ENCODE peak calls at places on chromosome 13, in six cellular contexts. One of them, this sample, is unnamed.

GRCh38 chr13:28100149-28101121 is at the start of gene FLT3:
- DNase-seq in neural progenitor cell: peak
- DNase-seq in epithelial cell of esophagus: peak
- DNase-seq in ELR: peak
- DNase-seq in activated CD4-positive, CD25-positive, alpha-beta regulatory T cell: no peak
- DNase-seq in tibial nerve: no peak
- DNase-seq in this sample: peak

GRCh38 chr13:111031531-111031961 is 83.6 kb upstream of the ARHGEF7 start:
- DNase-seq in neural progenitor cell: no peak
- DNase-seq in epithelial cell of esophagus: no peak
- DNase-seq in ELR: peak
- DNase-seq in activated CD4-positive, CD25-positive, alpha-beta regulatory T cell: no peak
- DNase-seq in tibial nerve: no peak
- DNase-seq in this sample: no peak

GRCh38 chr13:29448124-29448685 is 147.3 kb downstream of the SLC7A1 start:
- DNase-seq in neural progenitor cell: no peak
- DNase-seq in epithelial cell of esophagus: no peak
- DNase-seq in ELR: no peak
- DNase-seq in activated CD4-positive, CD25-positive, alpha-beta regulatory T cell: no peak
- DNase-seq in tibial nerve: no peak
- DNase-seq in this sample: no peak

GRCh38 chr13:94679614-94680013 is 32.7 kb downstream of the SOX21 start:
- DNase-seq in neural progenitor cell: no peak
- DNase-seq in epithelial cell of esophagus: peak
- DNase-seq in ELR: no peak
- DNase-seq in activated CD4-positive, CD25-positive, alpha-beta regulatory T cell: no peak
- DNase-seq in tibial nerve: no peak
- DNase-seq in this sample: no peak

GRCh38 chr13:98386632-98387031 is 190.3 kb downstream of the STK24 start:
- DNase-seq in neural progenitor cell: no peak
- DNase-seq in epithelial cell of esophagus: peak
- DNase-seq in ELR: no peak
- DNase-seq in activated CD4-positive, CD25-positive, alpha-beta regulatory T cell: no peak
- DNase-seq in tibial nerve: no peak
- DNase-seq in this sample: no peak

GRCh38 chr13:100658363-100658762 is 16.2 kb downstream of the TMTC4 start:
- DNase-seq in neural progenitor cell: no peak
- DNase-seq in epithelial cell of esophagus: no peak
- DNase-seq in ELR: no peak
- DNase-seq in activated CD4-positive, CD25-positive, alpha-beta regulatory T cell: no peak
- DNase-seq in tibial nerve: no peak
- DNase-seq in this sample: no peak

GRCh38 chr13:20002766-20003165 is 44.2 kb downstream of the ZMYM2 start:
- DNase-seq in neural progenitor cell: no peak
- DNase-seq in epithelial cell of esophagus: no peak
- DNase-seq in ELR: no peak
- DNase-seq in activated CD4-positive, CD25-positive, alpha-beta regulatory T cell: no peak
- DNase-seq in tibial nerve: no peak
- DNase-seq in this sample: no peak

GRCh38 chr13:44734204-44734707 is 158.1 kb upstream of the TSC22D1 start:
- DNase-seq in neural progenitor cell: no peak
- DNase-seq in epithelial cell of esophagus: peak
- DNase-seq in ELR: peak
- DNase-seq in activated CD4-positive, CD25-positive, alpha-beta regulatory T cell: no peak
- DNase-seq in tibial nerve: no peak
- DNase-seq in this sample: no peak

GRCh38 chr13:23372264-23372905 is 61.1 kb downstream of the SACS start:
- DNase-seq in neural progenitor cell: no peak
- DNase-seq in epithelial cell of esophagus: no peak
- DNase-seq in ELR: peak
- DNase-seq in activated CD4-positive, CD25-positive, alpha-beta regulatory T cell: no peak
- DNase-seq in tibial nerve: no peak
- DNase-seq in this sample: no peak

GRCh38 chr13:22082437-22083100 is 411.7 kb downstream of the FGF9 start:
- DNase-seq in neural progenitor cell: no peak
- DNase-seq in epithelial cell of esophagus: no peak
- DNase-seq in ELR: no peak
- DNase-seq in activated CD4-positive, CD25-positive, alpha-beta regulatory T cell: no peak
- DNase-seq in tibial nerve: no peak
- DNase-seq in this sample: no peak

GRCh38 chr13:30690282-30691188 is 44.8 kb upstream of the ALOX5AP start:
- DNase-seq in neural progenitor cell: no peak
- DNase-seq in epithelial cell of esophagus: peak
- DNase-seq in ELR: peak
- DNase-seq in activated CD4-positive, CD25-positive, alpha-beta regulatory T cell: no peak
- DNase-seq in tibial nerve: peak
- DNase-seq in this sample: no peak

GRCh38 chr13:66534561-66534960 is 695.6 kb downstream of the PCDH9 start:
- DNase-seq in neural progenitor cell: no peak
- DNase-seq in epithelial cell of esophagus: no peak
- DNase-seq in ELR: peak
- DNase-seq in activated CD4-positive, CD25-positive, alpha-beta regulatory T cell: no peak
- DNase-seq in tibial nerve: no peak
- DNase-seq in this sample: no peak

GRCh38 chr13:35164324-35164932 is 222.4 kb downstream of the NBEA start:
- DNase-seq in neural progenitor cell: peak
- DNase-seq in epithelial cell of esophagus: peak
- DNase-seq in ELR: peak
- DNase-seq in activated CD4-positive, CD25-positive, alpha-beta regulatory T cell: no peak
- DNase-seq in tibial nerve: no peak
- DNase-seq in this sample: no peak

GRCh38 chr13:39767791-39768564 is 112.5 kb downstream of the COG6 start:
- DNase-seq in neural progenitor cell: peak
- DNase-seq in epithelial cell of esophagus: peak
- DNase-seq in ELR: no peak
- DNase-seq in activated CD4-positive, CD25-positive, alpha-beta regulatory T cell: no peak
- DNase-seq in tibial nerve: no peak
- DNase-seq in this sample: no peak

GRCh38 chr13:24038846-24039330 is 121.6 kb upstream of the SPATA13 start:
- DNase-seq in neural progenitor cell: no peak
- DNase-seq in epithelial cell of esophagus: peak
- DNase-seq in ELR: peak
- DNase-seq in activated CD4-positive, CD25-positive, alpha-beta regulatory T cell: no peak
- DNase-seq in tibial nerve: no peak
- DNase-seq in this sample: no peak

GRCh38 chr13:30334663-30335386 is 27.5 kb upstream of the KATNAL1 start:
- DNase-seq in neural progenitor cell: peak
- DNase-seq in epithelial cell of esophagus: peak
- DNase-seq in ELR: peak
- DNase-seq in activated CD4-positive, CD25-positive, alpha-beta regulatory T cell: no peak
- DNase-seq in tibial nerve: no peak
- DNase-seq in this sample: peak

GRCh38 chr13:30808600-30808999 is 73.3 kb downstream of the ALOX5AP start:
- DNase-seq in neural progenitor cell: no peak
- DNase-seq in epithelial cell of esophagus: peak
- DNase-seq in ELR: peak
- DNase-seq in activated CD4-positive, CD25-positive, alpha-beta regulatory T cell: no peak
- DNase-seq in tibial nerve: no peak
- DNase-seq in this sample: no peak

GRCh38 chr13:45711952-45712351 is 9.8 kb downstream of the CBY2 start:
- DNase-seq in neural progenitor cell: no peak
- DNase-seq in epithelial cell of esophagus: no peak
- DNase-seq in ELR: no peak
- DNase-seq in activated CD4-positive, CD25-positive, alpha-beta regulatory T cell: no peak
- DNase-seq in tibial nerve: no peak
- DNase-seq in this sample: no peak

GRCh38 chr13:98997738-98998641 is 20.1 kb upstream of the DOCK9 start:
- DNase-seq in neural progenitor cell: no peak
- DNase-seq in epithelial cell of esophagus: peak
- DNase-seq in ELR: peak
- DNase-seq in activated CD4-positive, CD25-positive, alpha-beta regulatory T cell: no peak
- DNase-seq in tibial nerve: no peak
- DNase-seq in this sample: no peak

GRCh38 chr13:31982540-31982939 is 49.0 kb upstream of the FRY start:
- DNase-seq in neural progenitor cell: no peak
- DNase-seq in epithelial cell of esophagus: peak
- DNase-seq in ELR: peak
- DNase-seq in activated CD4-positive, CD25-positive, alpha-beta regulatory T cell: no peak
- DNase-seq in tibial nerve: peak
- DNase-seq in this sample: no peak

GRCh38 chr13:27354379-27354778 is 70.0 kb upstream of the GTF3A start:
- DNase-seq in neural progenitor cell: no peak
- DNase-seq in epithelial cell of esophagus: no peak
- DNase-seq in ELR: peak
- DNase-seq in activated CD4-positive, CD25-positive, alpha-beta regulatory T cell: no peak
- DNase-seq in tibial nerve: no peak
- DNase-seq in this sample: no peak

GRCh38 chr13:35343417-35343816 is 133.1 kb downstream of the MAB21L1 start:
- DNase-seq in neural progenitor cell: no peak
- DNase-seq in epithelial cell of esophagus: no peak
- DNase-seq in ELR: no peak
- DNase-seq in activated CD4-positive, CD25-positive, alpha-beta regulatory T cell: no peak
- DNase-seq in tibial nerve: no peak
- DNase-seq in this sample: no peak

GRCh38 chr13:48578516-48579166 is 45.8 kb upstream of the RCBTB2 start:
- DNase-seq in neural progenitor cell: no peak
- DNase-seq in epithelial cell of esophagus: peak
- DNase-seq in ELR: no peak
- DNase-seq in activated CD4-positive, CD25-positive, alpha-beta regulatory T cell: no peak
- DNase-seq in tibial nerve: no peak
- DNase-seq in this sample: no peak